ENCODE peak calls at places on chromosomes 2 and 18, in four cellular contexts. E is Caco-2; M is epithelial cell of prostate; X is activated CD4-positive, alpha-beta T cell treated with anti-CD3 and anti-CD28 coated beads, Interleukin-2, amount 50 U/mL, for 24 hours. T is an unnamed sample.

GRCh38 chr18:46051731-46052461 is 20.2 kb downstream of the PSTPIP2 start:
- DNase-seq in E (peak; percentile 72), M (peak; percentile 66), X (no peak), T (peak; percentile 70)

GRCh38 chr2:100484390-100484789 is 14.1 kb downstream of the NMS start:
- DNase-seq in E (no peak), M (no peak), X (no peak), T (no peak)

GRCh38 chr2:242019344-242019743 is 149.8 kb downstream of the RTP5 start:
- DNase-seq in E (no peak), M (no peak), X (no peak), T (no peak)

GRCh38 chr2:44618378-44619023 is 256.8 kb downstream of the CAMKMT start:
- DNase-seq in E (no peak), M (no peak), X (no peak), T (no peak)

GRCh38 chr2:175605989-175606841 is 395.9 kb downstream of the LNPK start:
- DNase-seq in E (peak; percentile 63), M (no peak), X (no peak), T (no peak)

GRCh38 chr2:200705305-200705985 is 106.3 kb upstream of the BZW1 start:
- DNase-seq in E (no peak), M (no peak), X (no peak), T (peak; percentile 2)

GRCh38 chr2:226088366-226088674 is 688.8 kb downstream of the NYAP2 start:
- DNase-seq in E (no peak), M (no peak), X (no peak), T (no peak)

GRCh38 chr2:85724731-85725181 is 29.0 kb upstream of the ATOH8 start:
- DNase-seq in E (no peak), M (no peak), X (no peak), T (no peak)

GRCh38 chr2:208006833-208007232 is 18.5 kb downstream of the PLEKHM3 start:
- DNase-seq in E (no peak), M (no peak), X (no peak), T (peak; percentile 63)